ENCODE peak calls at places on chromosomes 11 and 22, in five cellular contexts. K is IMR-90, C is AG04450, V is astrocyte of the spinal cord, E is stomach. F is an unnamed sample.

GRCh38 chr22:39458443-39459083 is 1.8 kb downstream of the MGAT3 start:
- DNase-seq in C (no peak), E (no peak), K (no peak), V (no peak), F (no peak)

GRCh38 chr22:20573176-20573829 is 65.9 kb downstream of the MED15 start:
- DNase-seq in E (no peak), V (no peak), C (no peak), K (peak), F (no peak)

GRCh38 chr22:28174509-28174908 is 255.5 kb upstream of the PITPNB start:
- DNase-seq in E (no peak), C (no peak), V (no peak), K (no peak), F (no peak)

GRCh38 chr11:86798988-86799387 is 1.4 kb upstream of the PRSS23 start:
- DNase-seq in C (peak), V (peak), E (no peak), K (peak), F (peak)

GRCh38 chr11:61815790-61816735 is 740 bp downstream of the FADS1 start:
- DNase-seq in V (peak), C (no peak), E (peak), K (peak), F (peak)

GRCh38 chr22:41401781-41402648 is 20.3 kb downstream of the TEF start:
- DNase-seq in C (peak), K (peak), V (peak), E (peak), F (peak)

GRCh38 chr11:111359223-111360149 is 19.6 kb downstream of the POU2AF1 start:
- DNase-seq in K (no peak), E (no peak), C (no peak), V (no peak), F (no peak)

GRCh38 chr11:61554172-61554988 is 26.5 kb downstream of the SYT7 start:
- DNase-seq in V (no peak), E (no peak), K (no peak), C (no peak), F (no peak)

GRCh38 chr22:44268431-44269116 is 44.2 kb downstream of the SHISAL1 start:
- DNase-seq in E (no peak), K (no peak), V (no peak), C (no peak), F (no peak)

GRCh38 chr11:47062736-47063135 is 113.9 kb downstream of the ARFGAP2 start:
- DNase-seq in K (no peak), E (no peak), C (no peak), V (no peak), F (no peak)

GRCh38 chr11:59175104-59175503 is 3.2 kb downstream of the DTX4 start:
- DNase-seq in K (no peak), V (no peak), E (no peak), C (no peak), F (no peak)

GRCh38 chr11:61004037-61004641 is 32.7 kb downstream of the CD6 start:
- DNase-seq in V (peak), K (peak), E (no peak), C (no peak), F (no peak)

GRCh38 chr11:19918302-19919049 is 205.8 kb downstream of the NAV2 start:
- DNase-seq in V (peak), C (no peak), E (no peak), K (no peak), F (no peak)

GRCh38 chr11:133840479-133840941 is 4.8 kb downstream of the SPATA19 start:
- DNase-seq in C (no peak), V (no peak), E (no peak), K (no peak), F (no peak)

F was measured in fibroblast of the conjunctiva.